ENCODE peak calls at places on chromosomes 3 and 15, in nine cellular contexts. A is brain microvascular endothelial cell; L is A549; B is uterus; W is aorta; Q is H9; E is naive thymus-derived CD4-positive, alpha-beta T cell; N is astrocyte; Z is stomach. P is an unnamed sample.

GRCh38 chr15:66670698-66671580 is 31.1 kb upstream of the SMAD6 start:
- DNase-seq in L (peak), E (no peak), N (no peak), B (no peak), W (no peak), Q (peak), A (no peak), Z (peak), P (peak)

GRCh38 chr3:86978111-86978528 is 12.8 kb downstream of the VGLL3 start:
- DNase-seq in L (no peak), Q (no peak), W (no peak), Z (no peak), B (no peak), N (peak), A (no peak), E (no peak), P (no peak)

GRCh38 chr15:97961067-97961954 is 808 bp downstream of the ARRDC4 start:
- DNase-seq in Q (peak), E (no peak), W (peak), Z (peak), B (peak), N (no peak), L (no peak), A (no peak), P (peak)

GRCh38 chr3:125150525-125151436 is 61.8 kb downstream of the SLC12A8 start:
- DNase-seq in Q (peak), E (peak), B (no peak), W (no peak), N (no peak), L (peak), A (peak), Z (peak), P (no peak)

GRCh38 chr3:98705694-98706093 is 57.4 kb upstream of the ST3GAL6 start:
- DNase-seq in Z (no peak), Q (no peak), B (no peak), A (peak), L (no peak), W (no peak), N (no peak), E (no peak), P (no peak)

GRCh38 chr3:44429459-44429858 is 48.0 kb downstream of the ZNF445 start:
- DNase-seq in Z (no peak), N (no peak), A (no peak), L (no peak), W (no peak), Q (no peak), E (no peak), B (no peak), P (no peak)

GRCh38 chr3:62688050-62688449 is 187.2 kb downstream of the CADPS start:
- DNase-seq in N (peak), L (no peak), Q (no peak), E (no peak), W (no peak), Z (no peak), B (no peak), A (no peak), P (no peak)

GRCh38 chr3:24197809-24198208 is 252.7 kb downstream of the NR1D2 start:
- DNase-seq in E (no peak), A (no peak), B (no peak), Z (no peak), N (no peak), Q (peak), W (no peak), L (peak), P (no peak)

GRCh38 chr3:20071182-20071581 is 30.9 kb downstream of the KAT2B start:
- DNase-seq in A (no peak), Q (no peak), N (no peak), Z (no peak), L (no peak), E (no peak), W (no peak), B (no peak), P (no peak)

GRCh38 chr3:44905501-44906159 is 31.2 kb downstream of the TGM4 start:
- DNase-seq in Z (no peak), B (no peak), N (no peak), Q (no peak), W (no peak), A (no peak), L (no peak), E (no peak), P (no peak)

GRCh38 chr3:48119495-48120193 is 68.6 kb downstream of the CDC25A start:
- DNase-seq in L (no peak), W (peak), B (peak), Z (peak), N (no peak), E (no peak), Q (no peak), A (peak), P (no peak)

GRCh38 chr3:130950641-130951040 is 56.8 kb downstream of the ATP2C1 start:
- DNase-seq in N (peak), Q (no peak), L (no peak), Z (no peak), W (no peak), B (no peak), E (no peak), A (peak), P (no peak)

GRCh38 chr3:159260049-159260662 is 458.3 kb downstream of the MFSD1 start:
- DNase-seq in L (peak), W (no peak), B (peak), N (peak), A (peak), Q (peak), Z (no peak), E (peak), P (no peak)

GRCh38 chr3:8416965-8417364 is 84.7 kb upstream of the LMCD1 start:
- DNase-seq in N (no peak), W (no peak), B (no peak), L (peak), Q (peak), E (no peak), A (peak), Z (peak), P (peak)

GRCh38 chr3:32502944-32503286 is 263 bp upstream of the CMTM6 start:
- DNase-seq in L (no peak), B (no peak), W (no peak), N (no peak), Z (no peak), Q (no peak), A (no peak), E (no peak), P (no peak)

GRCh38 chr3:112671930-112672715 is 31.2 kb upstream of the CCDC80 start:
- DNase-seq in B (no peak), E (peak), Z (no peak), N (peak), W (no peak), Q (no peak), A (peak), L (peak), P (no peak)

GRCh38 chr3:44323341-44323955 is 15.1 kb upstream of the TCAIM start:
- DNase-seq in A (peak), W (peak), Z (peak), N (peak), B (peak), E (peak), Q (no peak), L (peak), P (peak)

GRCh38 chr15:64343841-64344240 is 12.1 kb downstream of the CSNK1G1 start:
- DNase-seq in W (no peak), B (no peak), Q (no peak), A (no peak), L (no peak), N (peak), Z (no peak), E (no peak), P (no peak)

GRCh38 chr3:49807427-49808114 is 4.5 kb downstream of the INKA1 start:
- DNase-seq in W (no peak), E (no peak), A (no peak), L (no peak), N (no peak), B (no peak), Q (no peak), Z (no peak), P (no peak)

GRCh38 chr3:194740859-194741486 is 55.3 kb downstream of the FAM43A start:
- DNase-seq in N (peak), E (no peak), Q (no peak), W (no peak), Z (no peak), L (peak), A (peak), B (no peak), P (no peak)

GRCh38 chr3:53495518-53496501 is 1.4 kb downstream of the CACNA1D start:
- DNase-seq in Q (peak), E (no peak), A (no peak), N (no peak), W (no peak), L (no peak), B (no peak), Z (peak), P (peak)

GRCh38 chr3:190127797-190128196 is 7.1 kb upstream of the P3H2 start:
- DNase-seq in W (no peak), E (no peak), Z (no peak), Q (no peak), B (no peak), N (no peak), L (no peak), A (no peak), P (no peak)

GRCh38 chr3:123096701-123097100 is 29.9 kb downstream of the PDIA5 start:
- DNase-seq in Q (no peak), B (peak), N (peak), L (no peak), W (peak), A (no peak), Z (peak), E (no peak), P (peak)

GRCh38 chr15:94075349-94075748 is 156.0 kb upstream of the MCTP2 start:
- DNase-seq in L (no peak), N (peak), A (no peak), B (peak), Q (no peak), W (peak), E (no peak), Z (peak), P (no peak)

GRCh38 chr3:10244004-10244403 is 4.3 kb upstream of the TATDN2 start:
- DNase-seq in L (no peak), A (no peak), N (no peak), B (no peak), W (no peak), Q (no peak), Z (no peak), E (no peak), P (no peak)

GRCh38 chr3:193947636-193948035 is 188.3 kb upstream of the HES1 start:
- DNase-seq in L (no peak), W (no peak), E (no peak), Q (no peak), Z (no peak), A (no peak), N (peak), B (no peak), P (no peak)

GRCh38 chr15:38036790-38037338 is 102.4 kb downstream of the TMCO5A start:
- DNase-seq in N (no peak), L (no peak), Q (no peak), B (no peak), E (no peak), Z (no peak), A (no peak), W (no peak), P (no peak)

GRCh38 chr15:38040615-38041014 is 106.2 kb downstream of the TMCO5A start:
- DNase-seq in N (no peak), W (no peak), A (no peak), Z (no peak), Q (no peak), E (no peak), L (no peak), B (no peak), P (no peak)

GRCh38 chr15:38041576-38041975 is 107.1 kb downstream of the TMCO5A start:
- DNase-seq in Q (no peak), E (no peak), W (no peak), A (no peak), L (no peak), N (peak), Z (no peak), B (no peak), P (no peak)

GRCh38 chr15:38035701-38036100 is 101.3 kb downstream of the TMCO5A start:
- DNase-seq in Q (no peak), B (no peak), W (no peak), N (no peak), L (no peak), Z (no peak), E (no peak), A (no peak), P (no peak)

DNA sequence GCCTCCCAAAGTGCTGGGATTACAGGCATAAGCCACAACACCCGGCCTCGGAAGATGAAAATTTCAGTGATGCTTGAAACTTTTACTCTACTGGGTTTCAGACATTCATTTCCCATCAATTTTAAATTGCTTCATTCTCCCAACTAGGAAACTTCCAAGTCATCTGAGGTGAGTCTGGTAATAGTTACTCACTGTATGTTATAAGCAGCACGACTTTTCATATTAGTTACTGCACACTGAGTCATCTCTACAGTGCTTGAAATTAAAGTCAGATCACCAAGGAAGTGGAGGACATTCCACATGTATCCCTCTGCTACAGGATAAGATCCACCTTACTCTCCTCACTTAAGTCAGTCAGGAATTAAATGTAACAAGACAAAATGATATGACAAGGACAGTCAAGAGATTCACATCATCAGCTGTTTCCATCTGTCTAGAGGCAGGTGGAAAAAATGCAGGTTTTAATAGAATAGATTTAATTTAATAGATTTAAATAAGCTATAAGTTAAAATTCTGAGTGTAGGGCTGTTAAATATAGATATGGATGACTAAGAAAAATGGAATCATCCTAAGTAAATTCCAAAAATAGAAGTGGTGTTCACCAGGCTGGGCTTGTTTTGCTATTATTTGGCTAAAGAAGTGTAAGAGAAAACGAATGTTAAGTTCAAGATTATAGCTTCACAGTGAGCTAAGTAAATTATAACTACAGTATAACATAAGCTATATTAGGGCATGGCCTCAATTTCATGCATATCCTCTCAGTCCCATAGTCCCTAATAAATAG is 104.4 kb downstream of the TMCO5A start:
- DNase-seq in Q (no peak), W (no peak), Z (no peak), L (no peak), E (no peak), A (peak), N (peak), B (no peak), P (no peak)
- H3K27ac ChIP-seq in Q (no peak), W (no peak), Z (no peak), L (no peak), E (no peak), A (peak), N (peak), B (no peak), P (no peak)

DNA sequence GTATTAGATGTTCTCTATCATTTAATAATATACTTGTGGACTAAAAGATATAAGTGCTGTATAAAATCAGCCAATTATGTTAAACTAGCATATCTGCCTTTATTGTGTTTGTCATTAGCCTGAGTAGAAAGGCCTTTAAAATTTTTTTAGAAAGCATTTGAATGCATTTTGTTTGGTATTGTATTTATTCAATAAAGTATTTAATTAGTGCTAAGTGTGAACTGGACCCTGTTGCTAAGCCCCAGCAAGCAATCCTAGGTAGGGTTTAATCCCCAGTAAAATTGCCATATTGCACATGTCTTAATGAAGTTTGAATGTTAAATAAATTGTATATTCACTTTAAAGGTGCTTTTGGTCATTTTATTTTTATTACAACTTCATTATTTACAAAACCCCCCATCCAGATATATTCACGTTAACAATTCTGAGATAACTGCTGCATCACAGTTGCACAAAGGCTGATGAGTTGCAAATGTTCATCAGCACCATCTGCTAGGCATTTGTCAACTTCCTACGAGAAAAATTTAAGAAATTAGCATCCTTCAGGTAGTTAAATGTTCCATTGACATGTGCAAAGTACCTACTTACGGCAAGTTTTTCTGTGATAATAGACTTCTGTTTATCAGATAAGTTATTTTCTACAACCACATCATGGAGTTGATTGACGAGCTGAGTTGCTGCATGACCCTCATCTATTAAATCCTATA is 6.3 kb downstream of the EIF4A2 start:
- DNase-seq in A (no peak), N (no peak), L (no peak), Z (no peak), Q (no peak), B (no peak), E (no peak), W (no peak), P (no peak)
- H3K27ac ChIP-seq in A (no peak), N (no peak), L (no peak), Z (no peak), Q (no peak), B (no peak), E (no peak), W (no peak), P (no peak)

DNA sequence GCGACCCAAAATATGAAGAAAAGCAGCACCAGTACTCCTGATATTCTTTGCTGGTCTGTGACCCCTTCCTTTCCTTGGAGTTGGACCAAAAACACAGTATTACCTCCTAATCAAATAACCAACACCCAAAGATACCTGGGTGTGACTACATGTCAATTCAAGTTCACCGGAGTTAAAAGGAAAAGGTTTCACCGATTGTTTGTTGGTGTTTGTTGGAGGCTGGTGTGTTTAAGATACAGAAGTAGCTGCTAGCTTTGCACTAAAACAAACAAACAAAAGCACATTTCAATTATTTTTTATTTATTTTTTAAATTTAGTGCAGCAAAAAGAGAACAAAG is 81.5 kb downstream of the MYO1E start:
- DNase-seq in Z (no peak), W (no peak), L (no peak), N (no peak), B (no peak), A (no peak), Q (no peak), E (no peak), P (no peak)
- H3K27ac ChIP-seq in Z (peak), W (no peak), L (peak), N (no peak), B (no peak), A (no peak), Q (no peak), E (no peak), P (no peak)

GRCh38 chr3:56364665-56365064 is 103.6 kb downstream of the ERC2 start:
- DNase-seq in L (no peak), B (no peak), Z (no peak), N (no peak), E (no peak), A (no peak), Q (no peak), W (no peak), P (no peak)
- H3K27ac ChIP-seq in L (no peak), B (no peak), Z (no peak), N (no peak), E (no peak), A (no peak), Q (no peak), W (no peak), P (no peak)

GRCh38 chr3:129060276-129061076 is at the start of gene GP9:
- DNase-seq in W (no peak), E (no peak), A (no peak), N (no peak), B (no peak), L (no peak), Z (no peak), Q (no peak), P (no peak)
- H3K27ac ChIP-seq in W (no peak), E (no peak), A (no peak), N (no peak), B (no peak), L (no peak), Z (no peak), Q (no peak), P (no peak)

GRCh38 chr3:17422636-17423035 is 319.8 kb downstream of the TBC1D5 start:
- DNase-seq in Z (no peak), B (no peak), W (no peak), E (no peak), Q (no peak), A (no peak), N (no peak), L (no peak), P (no peak)

GRCh38 chr3:17420668-17421067 is 321.8 kb downstream of the TBC1D5 start:
- DNase-seq in L (peak), Z (no peak), N (no peak), E (no peak), W (no peak), Q (no peak), A (no peak), B (no peak), P (no peak)

DNA sequence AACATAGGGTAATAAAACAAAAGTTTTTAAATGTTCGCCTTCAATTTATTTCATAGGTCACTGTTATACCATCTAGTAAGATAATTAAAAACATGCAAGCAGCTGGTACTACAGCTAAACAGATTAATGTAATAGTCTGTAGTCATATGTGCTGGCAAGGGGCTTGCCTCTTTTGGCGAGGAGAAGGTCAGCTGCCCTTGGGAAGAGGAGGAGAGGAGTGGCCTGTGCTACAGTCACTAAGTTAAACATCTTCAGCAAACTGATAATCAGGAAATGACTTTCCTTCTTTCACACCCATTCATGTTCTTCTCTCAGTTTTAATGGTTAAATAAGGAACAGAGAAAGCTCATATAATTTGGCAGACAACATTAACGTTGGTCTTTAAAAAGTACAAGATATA is 318.3 kb downstream of the TBC1D5 start:
- DNase-seq in N (no peak), Q (no peak), L (no peak), E (no peak), Z (no peak), W (no peak), B (no peak), A (no peak), P (no peak)
- H3K27ac ChIP-seq in N (no peak), Q (no peak), L (no peak), E (no peak), Z (no peak), W (no peak), B (no peak), A (no peak), P (no peak)